ENCODE peak calls at places on chromosomes 1 and 21, in five cellular contexts. One of them, this sample, is unnamed.

GRCh38 chr1:153345187-153346066 is 3.2 kb downstream of the PGLYRP4 start:
- DNase-seq in AG04450: no peak
- DNase-seq in fibroblast of mammary gland: no peak
- DNase-seq in ovary: no peak
- DNase-seq in stomach: no peak
- DNase-seq in this sample: no peak

GRCh38 chr1:29119365-29119929 is 4.3 kb downstream of the TMEM200B start:
- DNase-seq in fibroblast of mammary gland: no peak
- DNase-seq in ovary: peak
- DNase-seq in AG04450: no peak
- DNase-seq in stomach: no peak
- DNase-seq in this sample: no peak

GRCh38 chr1:213138892-213139291 is 87.9 kb downstream of the RPS6KC1 start:
- DNase-seq in AG04450: no peak
- DNase-seq in fibroblast of mammary gland: peak
- DNase-seq in ovary: no peak
- DNase-seq in stomach: no peak
- DNase-seq in this sample: no peak

GRCh38 chr1:109265016-109265415 is 15.7 kb downstream of the CELSR2 start:
- DNase-seq in stomach: no peak
- DNase-seq in ovary: no peak
- DNase-seq in AG04450: no peak
- DNase-seq in fibroblast of mammary gland: no peak
- DNase-seq in this sample: no peak

GRCh38 chr21:16588433-16588860 is 858.7 kb downstream of the USP25 start:
- DNase-seq in ovary: peak
- DNase-seq in fibroblast of mammary gland: peak
- DNase-seq in stomach: peak
- DNase-seq in AG04450: peak
- DNase-seq in this sample: peak

GRCh38 chr1:83676106-83676505 is 322.8 kb downstream of the TTLL7 start:
- DNase-seq in stomach: no peak
- DNase-seq in AG04450: no peak
- DNase-seq in fibroblast of mammary gland: peak
- DNase-seq in ovary: no peak
- DNase-seq in this sample: no peak

GRCh38 chr1:8384088-8384487 is 66.2 kb downstream of the SLC45A1 start:
- DNase-seq in stomach: no peak
- DNase-seq in fibroblast of mammary gland: peak
- DNase-seq in AG04450: no peak
- DNase-seq in ovary: no peak
- DNase-seq in this sample: no peak

GRCh38 chr21:26587621-26588260 is 14.7 kb upstream of the CYYR1 start:
- DNase-seq in ovary: no peak
- DNase-seq in stomach: no peak
- DNase-seq in fibroblast of mammary gland: peak
- DNase-seq in AG04450: no peak
- DNase-seq in this sample: no peak

GRCh38 chr1:201525196-201525778 is 13.6 kb upstream of the NAV1 start:
- DNase-seq in fibroblast of mammary gland: no peak
- DNase-seq in stomach: no peak
- DNase-seq in ovary: no peak
- DNase-seq in AG04450: no peak
- DNase-seq in this sample: no peak

GRCh38 chr1:236058141-236058626 is 6.7 kb downstream of the NID1 start:
- DNase-seq in stomach: no peak
- DNase-seq in ovary: no peak
- DNase-seq in fibroblast of mammary gland: peak
- DNase-seq in AG04450: no peak
- DNase-seq in this sample: no peak

DNA sequence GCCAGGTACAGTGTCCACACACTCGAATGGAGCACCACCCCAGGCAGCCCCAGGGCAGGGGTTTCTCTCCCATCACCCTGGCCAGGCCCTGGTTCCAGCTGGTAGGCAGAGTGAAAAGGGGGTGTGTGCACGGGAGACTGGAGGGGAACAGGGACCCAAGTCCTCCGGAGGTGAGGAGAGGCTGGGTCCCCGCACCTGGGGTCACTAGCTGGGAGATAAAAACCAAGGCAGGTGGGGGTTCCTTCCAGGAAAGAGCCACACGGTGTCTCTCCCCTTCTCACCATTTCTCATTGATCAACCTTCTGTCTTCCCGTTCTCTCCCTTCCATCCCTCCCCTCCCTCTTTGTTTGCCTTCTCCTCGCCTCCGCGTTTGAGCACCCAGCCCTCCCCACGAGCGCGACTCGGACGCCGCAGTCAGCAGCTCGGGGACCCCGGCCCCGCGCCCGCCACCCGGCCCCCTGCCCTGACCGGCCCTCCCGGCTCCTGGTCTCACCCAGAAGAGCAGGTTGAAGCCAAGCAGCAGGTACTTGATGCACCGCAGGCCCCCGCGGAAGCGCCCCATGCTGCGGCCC is 346 bp downstream of the TSPAN2 start:
- DNase-seq in ovary: no peak
- DNase-seq in fibroblast of mammary gland: no peak
- DNase-seq in AG04450: no peak
- DNase-seq in stomach: no peak
- DNase-seq in this sample: no peak
- H3K4me3 ChIP-seq in ovary: peak
- H3K4me3 ChIP-seq in fibroblast of mammary gland: peak
- H3K4me3 ChIP-seq in AG04450: peak
- H3K4me3 ChIP-seq in stomach: peak
- H3K4me3 ChIP-seq in this sample: peak

GRCh38 chr1:182281541-182281940 is 110.0 kb downstream of the GLUL start:
- DNase-seq in AG04450: no peak
- DNase-seq in stomach: no peak
- DNase-seq in ovary: no peak
- DNase-seq in fibroblast of mammary gland: peak
- DNase-seq in this sample: no peak

GRCh38 chr1:182280521-182280920 is 111.1 kb downstream of the GLUL start:
- DNase-seq in stomach: no peak
- DNase-seq in AG04450: no peak
- DNase-seq in ovary: no peak
- DNase-seq in fibroblast of mammary gland: no peak
- DNase-seq in this sample: no peak

GRCh38 chr1:182279302-182279701 is 112.3 kb downstream of the GLUL start:
- DNase-seq in AG04450: no peak
- DNase-seq in ovary: no peak
- DNase-seq in fibroblast of mammary gland: no peak
- DNase-seq in stomach: no peak
- DNase-seq in this sample: no peak

GRCh38 chr1:182278144-182279054 is 113.2 kb downstream of the GLUL start:
- DNase-seq in stomach: no peak
- DNase-seq in fibroblast of mammary gland: no peak
- DNase-seq in AG04450: no peak
- DNase-seq in ovary: no peak
- DNase-seq in this sample: no peak

GRCh38 chr1:182279724-182280506 is 111.7 kb downstream of the GLUL start:
- DNase-seq in stomach: no peak
- DNase-seq in ovary: peak
- DNase-seq in fibroblast of mammary gland: peak
- DNase-seq in AG04450: no peak
- DNase-seq in this sample: no peak
- TF ChIP-seq CTCF in stomach: no peak
- TF ChIP-seq CTCF in ovary: no peak
- TF ChIP-seq CTCF in fibroblast of mammary gland: no peak
- TF ChIP-seq CTCF in AG04450: no peak
- TF ChIP-seq CTCF in this sample: no peak

GRCh38 chr1:18638818-18639193 is 8.2 kb downstream of the PAX7 start:
- DNase-seq in fibroblast of mammary gland: no peak
- DNase-seq in ovary: no peak
- DNase-seq in AG04450: no peak
- DNase-seq in stomach: no peak
- DNase-seq in this sample: no peak

GRCh38 chr1:18639335-18640055 is 8.8 kb downstream of the PAX7 start:
- DNase-seq in fibroblast of mammary gland: no peak
- DNase-seq in AG04450: no peak
- DNase-seq in stomach: no peak
- DNase-seq in ovary: no peak
- DNase-seq in this sample: no peak

GRCh38 chr1:18637553-18637960 is 6.9 kb downstream of the PAX7 start:
- DNase-seq in AG04450: no peak
- DNase-seq in stomach: no peak
- DNase-seq in ovary: no peak
- DNase-seq in fibroblast of mammary gland: no peak
- DNase-seq in this sample: no peak

GRCh38 chr1:18636762-18637552 is 6.3 kb downstream of the PAX7 start:
- DNase-seq in AG04450: no peak
- DNase-seq in stomach: no peak
- DNase-seq in ovary: no peak
- DNase-seq in fibroblast of mammary gland: no peak
- DNase-seq in this sample: no peak

GRCh38 chr1:18637962-18638817 is 7.5 kb downstream of the PAX7 start:
- DNase-seq in ovary: no peak
- DNase-seq in fibroblast of mammary gland: no peak
- DNase-seq in AG04450: no peak
- DNase-seq in stomach: no peak
- DNase-seq in this sample: no peak
- H3K4me3 ChIP-seq in ovary: no peak
- H3K4me3 ChIP-seq in fibroblast of mammary gland: no peak
- H3K4me3 ChIP-seq in AG04450: no peak
- H3K4me3 ChIP-seq in stomach: no peak
- H3K4me3 ChIP-seq in this sample: no peak

DNA sequence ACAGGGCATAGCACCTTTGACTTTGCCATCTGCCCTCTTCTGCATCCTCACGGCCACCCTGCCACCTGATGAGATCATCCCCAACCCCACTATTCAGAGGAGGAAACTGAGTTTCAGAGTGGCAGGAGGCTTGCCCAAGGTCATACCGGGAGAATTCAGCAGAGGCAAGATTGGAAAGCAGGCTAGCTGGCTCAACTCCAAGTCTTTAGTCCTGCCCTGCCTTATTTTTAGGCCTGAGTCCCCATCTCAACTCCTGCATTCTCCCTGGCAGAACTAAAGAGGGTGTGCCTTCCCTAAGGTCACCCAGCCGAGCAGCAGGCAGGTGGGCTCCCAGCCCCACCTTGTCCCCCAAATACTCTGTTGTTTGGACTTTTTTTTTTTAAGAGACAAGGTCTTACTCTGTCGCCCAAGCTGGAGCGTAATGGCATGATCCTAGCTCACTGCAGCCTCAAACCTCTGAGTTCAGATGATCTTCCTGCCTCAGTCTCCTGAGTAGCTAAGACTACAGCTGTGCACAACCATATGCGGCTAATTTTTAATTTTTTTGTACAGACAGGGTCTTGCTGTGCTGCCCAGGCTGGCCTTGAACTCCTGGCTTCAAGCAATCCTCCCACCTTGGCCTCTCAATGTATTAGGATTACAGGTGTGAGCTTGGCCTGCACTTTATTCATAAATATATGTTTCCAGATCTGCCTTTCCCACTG is 13.8 kb upstream of the FGR start:
- DNase-seq in stomach: no peak
- DNase-seq in fibroblast of mammary gland: no peak
- DNase-seq in AG04450: no peak
- DNase-seq in ovary: no peak
- DNase-seq in this sample: no peak
- TF ChIP-seq CTCF in stomach: no peak
- TF ChIP-seq CTCF in fibroblast of mammary gland: no peak
- TF ChIP-seq CTCF in AG04450: no peak
- TF ChIP-seq CTCF in ovary: no peak
- TF ChIP-seq CTCF in this sample: no peak

GRCh38 chr1:31588751-31589515 is 12.6 kb downstream of the TINAGL1 start:
- DNase-seq in AG04450: no peak
- DNase-seq in ovary: peak
- DNase-seq in fibroblast of mammary gland: no peak
- DNase-seq in stomach: peak
- DNase-seq in this sample: no peak
- H3K4me3 ChIP-seq in AG04450: no peak
- H3K4me3 ChIP-seq in ovary: peak
- H3K4me3 ChIP-seq in fibroblast of mammary gland: peak
- H3K4me3 ChIP-seq in stomach: peak
- H3K4me3 ChIP-seq in this sample: peak